ENCODE peak calls at places on chromosomes 12 and 14, in eight cellular contexts. B, C, J, O, V, P, X and A are unnamed samples.

GRCh38 chr12:21438643-21439042 is 1.2 kb downstream of the PYROXD1 start:
- DNase-seq in B (no peak), C (no peak), J (no peak), O (no peak), V (no peak), P (no peak), X (no peak), A (no peak)

GRCh38 chr12:26425587-26426260 is 230.4 kb downstream of the SSPN start:
- DNase-seq in B (peak), C (peak), J (no peak), O (no peak), V (no peak), P (peak), X (no peak), A (peak)

GRCh38 chr14:58149196-58149595 is 2.8 kb downstream of the ARMH4 start:
- DNase-seq in B (no peak), C (no peak), J (no peak), O (no peak), V (no peak), P (no peak), X (no peak), A (no peak)

GRCh38 chr14:44149597-44149996 is 357.5 kb downstream of the FSCB start:
- DNase-seq in B (no peak), C (no peak), J (no peak), O (peak), V (no peak), P (peak), X (peak), A (peak)

GRCh38 chr12:108854055-108854452 is 3.3 kb downstream of the SSH1 start:
- DNase-seq in B (peak), C (peak), J (peak), O (peak), V (no peak), P (peak), X (no peak), A (peak)

GRCh38 chr14:74538411-74539391 is 45.1 kb downstream of the ISCA2 start:
- DNase-seq in B (no peak), C (no peak), J (no peak), O (no peak), V (no peak), P (no peak), X (no peak), A (no peak)

GRCh38 chr14:32513571-32514009 is 184.5 kb downstream of the AKAP6 start:
- DNase-seq in B (peak), C (peak), J (no peak), O (no peak), V (no peak), P (no peak), X (no peak), A (peak)

GRCh38 chr12:132633901-132634300 is 15.3 kb downstream of the P2RX2 start:
- DNase-seq in B (no peak), C (no peak), J (no peak), O (no peak), V (no peak), P (no peak), X (no peak), A (no peak)

GRCh38 chr12:109058773-109059172 is 6.4 kb downstream of the USP30 start:
- DNase-seq in B (no peak), C (no peak), J (no peak), O (no peak), V (no peak), P (no peak), X (no peak), A (no peak)

GRCh38 chr14:70097576-70098256 is 91.0 kb downstream of the SLC8A3 start:
- DNase-seq in B (no peak), C (no peak), J (no peak), O (no peak), V (no peak), P (no peak), X (no peak), A (no peak)

GRCh38 chr14:29529418-29529817 is 398.2 kb downstream of the PRKD1 start:
- DNase-seq in B (peak), C (peak), J (no peak), O (no peak), V (no peak), P (no peak), X (no peak), A (peak)

GRCh38 chr14:23185046-23185445 is 1.6 kb upstream of the SLC7A8 start:
- DNase-seq in B (peak), C (peak), J (no peak), O (no peak), V (no peak), P (no peak), X (no peak), A (peak)
- H3K4me3 ChIP-seq in B (no peak), C (no peak), J (no peak), O (no peak), V (no peak), P (no peak), X (no peak), A (no peak)

GRCh38 chr12:121036810-121037326 is 2.2 kb downstream of the OASL start:
- DNase-seq in B (peak), C (peak), J (no peak), O (no peak), V (no peak), P (no peak), X (no peak), A (peak)

GRCh38 chr12:121034906-121035305 is 4.1 kb downstream of the OASL start:
- DNase-seq in B (no peak), C (no peak), J (no peak), O (no peak), V (no peak), P (no peak), X (no peak), A (no peak)

GRCh38 chr12:121033625-121034349 is 5.3 kb downstream of the OASL start:
- DNase-seq in B (peak), C (peak), J (no peak), O (no peak), V (peak), P (peak), X (no peak), A (peak)

GRCh38 chr12:121043067-121043466 is 4.0 kb upstream of the OASL start:
- DNase-seq in B (no peak), C (no peak), J (no peak), O (no peak), V (no peak), P (no peak), X (no peak), A (no peak)

GRCh38 chr12:121038861-121039654 is at the start of gene OASL:
- DNase-seq in B (no peak), C (peak), J (no peak), O (no peak), V (peak), P (peak), X (peak), A (peak)
- H3K4me3 ChIP-seq in B (no peak), C (peak), J (no peak), O (peak), V (peak), P (peak), X (peak), A (peak)

GRCh38 chr12:91113621-91114020 is 2.3 kb upstream of the LUM start:
- DNase-seq in B (no peak), C (no peak), J (no peak), O (no peak), V (no peak), P (no peak), X (no peak), A (no peak)

GRCh38 chr12:91109148-91109564 is 2.1 kb downstream of the LUM start:
- DNase-seq in B (peak), C (peak), J (peak), O (peak), V (no peak), P (peak), X (peak), A (peak)

GRCh38 chr12:91106283-91106682 is 5.0 kb downstream of the LUM start:
- DNase-seq in B (no peak), C (no peak), J (no peak), O (no peak), V (no peak), P (no peak), X (no peak), A (no peak)

GRCh38 chr12:91108196-91108595 is 3.1 kb downstream of the LUM start:
- DNase-seq in B (no peak), C (no peak), J (no peak), O (no peak), V (no peak), P (no peak), X (no peak), A (no peak)

GRCh38 chr12:91111366-91112321 is at the start of gene LUM:
- DNase-seq in B (peak), C (peak), J (peak), O (peak), V (no peak), P (no peak), X (no peak), A (peak)
- H3K4me3 ChIP-seq in B (peak), C (peak), J (peak), O (no peak), V (no peak), P (no peak), X (no peak), A (peak)

GRCh38 chr12:122966743-122967058 is 438 bp upstream of the ABCB9 start:
- DNase-seq in B (no peak), C (no peak), J (no peak), O (no peak), V (no peak), P (no peak), X (no peak), A (no peak)
- H3K4me3 ChIP-seq in B (no peak), C (no peak), J (no peak), O (no peak), V (no peak), P (no peak), X (no peak), A (no peak)

DNA sequence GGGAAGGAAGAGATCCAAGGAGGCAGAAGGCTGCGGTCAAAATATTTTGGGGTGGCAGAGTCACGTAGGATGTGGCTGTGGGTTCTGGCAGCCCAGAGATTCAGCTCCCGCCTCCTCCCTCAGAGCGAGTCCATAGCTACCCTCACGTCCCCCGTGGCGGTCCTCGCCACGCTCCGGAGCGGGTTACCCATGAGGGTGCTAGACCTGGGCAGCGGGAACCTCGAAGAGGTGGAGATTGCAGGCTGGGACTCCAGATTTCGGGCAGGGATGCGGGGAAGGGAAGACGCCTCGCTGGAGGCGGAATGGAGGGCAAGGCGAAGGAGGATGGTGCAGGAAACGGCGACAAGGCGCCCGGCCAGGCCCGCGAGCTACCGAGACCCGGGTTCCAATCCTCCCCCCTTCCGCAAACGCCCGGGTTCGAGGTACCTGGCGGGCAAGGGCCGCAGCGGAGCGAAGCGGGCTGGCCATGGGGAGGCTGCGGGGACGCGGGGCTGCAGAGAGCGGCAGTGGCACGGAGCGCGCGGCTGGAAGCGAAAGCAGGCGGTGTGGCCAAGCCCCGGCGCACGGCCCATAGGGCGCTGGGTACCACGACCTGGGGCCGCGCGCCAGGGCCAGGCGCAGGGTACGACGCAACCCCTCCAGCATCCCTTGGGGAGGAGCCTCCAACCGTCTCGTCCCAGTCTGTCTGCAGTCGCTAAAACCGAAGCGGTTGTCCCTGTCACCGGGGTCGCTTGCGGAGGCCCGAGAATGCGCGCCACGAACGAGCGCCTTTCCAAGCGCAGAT is 46.2 kb downstream of the BCAT1 start:
- DNase-seq in B (peak), C (peak), J (no peak), O (no peak), V (no peak), P (peak), X (no peak), A (peak)
- H3K4me3 ChIP-seq in B (peak), C (peak), J (peak), O (peak), V (peak), P (peak), X (no peak), A (peak)